ENCODE peak calls at places on chromosomes 6 and 20, in four cellular contexts. One of them, this sample, is unnamed.

GRCh38 chr6:87700729-87701675 is 1.0 kb downstream of the AKIRIN2 start:
- DNase-seq in IMR-90: peak
- DNase-seq in H9: no peak
- DNase-seq in trophoblast cell: peak
- DNase-seq in this sample: peak

GRCh38 chr6:1610497-1611321 is 994 bp downstream of the FOXC1 start:
- DNase-seq in IMR-90: peak
- DNase-seq in H9: no peak
- DNase-seq in trophoblast cell: no peak
- DNase-seq in this sample: no peak

GRCh38 chr6:133568970-133569889 is 319.7 kb upstream of the TCF21 start:
- DNase-seq in H9: peak
- DNase-seq in trophoblast cell: peak
- DNase-seq in IMR-90: peak
- DNase-seq in this sample: no peak

GRCh38 chr20:59317332-59317731 is 16.9 kb downstream of the EDN3 start:
- DNase-seq in H9: no peak
- DNase-seq in IMR-90: no peak
- DNase-seq in trophoblast cell: no peak
- DNase-seq in this sample: no peak

GRCh38 chr20:44079968-44080560 is 106.9 kb downstream of the JPH2 start:
- DNase-seq in trophoblast cell: no peak
- DNase-seq in IMR-90: peak
- DNase-seq in H9: no peak
- DNase-seq in this sample: no peak

GRCh38 chr20:44692932-44693476 is 22.2 kb upstream of the CCN5 start:
- DNase-seq in H9: peak
- DNase-seq in IMR-90: peak
- DNase-seq in trophoblast cell: peak
- DNase-seq in this sample: no peak

GRCh38 chr6:31308050-31308844 is 36.4 kb upstream of the HLA-C start:
- DNase-seq in H9: peak
- DNase-seq in trophoblast cell: peak
- DNase-seq in IMR-90: no peak
- DNase-seq in this sample: no peak

GRCh38 chr6:138509371-138509770 is 10.1 kb upstream of the NHSL1 start:
- DNase-seq in IMR-90: peak
- DNase-seq in H9: no peak
- DNase-seq in trophoblast cell: peak
- DNase-seq in this sample: no peak

GRCh38 chr20:59078231-59078630 is 35.6 kb upstream of the PRELID3B start:
- DNase-seq in trophoblast cell: peak
- DNase-seq in IMR-90: no peak
- DNase-seq in H9: no peak
- DNase-seq in this sample: no peak

GRCh38 chr6:34182751-34183531 is 37.1 kb upstream of the GRM4 start:
- DNase-seq in IMR-90: no peak
- DNase-seq in trophoblast cell: no peak
- DNase-seq in H9: no peak
- DNase-seq in this sample: no peak

GRCh38 chr6:134730013-134730412 is 219.9 kb downstream of the ALDH8A1 start:
- DNase-seq in H9: peak
- DNase-seq in trophoblast cell: no peak
- DNase-seq in IMR-90: no peak
- DNase-seq in this sample: no peak

GRCh38 chr6:96450082-96450759 is 71.4 kb upstream of the UFL1 start:
- DNase-seq in IMR-90: no peak
- DNase-seq in trophoblast cell: no peak
- DNase-seq in H9: no peak
- DNase-seq in this sample: peak

GRCh38 chr6:94769197-94769596 is 808.1 kb upstream of the MANEA start:
- DNase-seq in H9: no peak
- DNase-seq in IMR-90: no peak
- DNase-seq in trophoblast cell: no peak
- DNase-seq in this sample: peak

GRCh38 chr6:108689279-108690161 is 128.8 kb downstream of the FOXO3 start:
- DNase-seq in H9: no peak
- DNase-seq in trophoblast cell: peak
- DNase-seq in IMR-90: peak
- DNase-seq in this sample: no peak

GRCh38 chr20:38927902-38928578 is 1.8 kb downstream of the FAM83D start:
- DNase-seq in IMR-90: no peak
- DNase-seq in trophoblast cell: no peak
- DNase-seq in H9: no peak
- DNase-seq in this sample: no peak

GRCh38 chr6:34671801-34672656 is 24.5 kb downstream of the ILRUN start:
- DNase-seq in IMR-90: peak
- DNase-seq in H9: no peak
- DNase-seq in trophoblast cell: no peak
- DNase-seq in this sample: no peak

GRCh38 chr6:76771076-76771634 is 692.1 kb downstream of the HTR1B start:
- DNase-seq in trophoblast cell: no peak
- DNase-seq in IMR-90: no peak
- DNase-seq in H9: no peak
- DNase-seq in this sample: no peak

GRCh38 chr6:63644668-63645326 is 9.2 kb downstream of the PHF3 start:
- DNase-seq in trophoblast cell: no peak
- DNase-seq in H9: no peak
- DNase-seq in IMR-90: no peak
- DNase-seq in this sample: no peak

GRCh38 chr20:8670900-8671229 is 398.0 kb upstream of the PLCB4 start:
- DNase-seq in H9: no peak
- DNase-seq in trophoblast cell: no peak
- DNase-seq in IMR-90: no peak
- DNase-seq in this sample: no peak

GRCh38 chr6:54935739-54936138 is 89.2 kb downstream of the FAM83B start:
- DNase-seq in trophoblast cell: peak
- DNase-seq in IMR-90: peak
- DNase-seq in H9: no peak
- DNase-seq in this sample: no peak

GRCh38 chr6:76222189-76222588 is 149.7 kb upstream of the IMPG1 start:
- DNase-seq in H9: no peak
- DNase-seq in trophoblast cell: no peak
- DNase-seq in IMR-90: no peak
- DNase-seq in this sample: no peak

GRCh38 chr20:43583982-43584432 is 6.7 kb upstream of the IFT52 start:
- DNase-seq in H9: no peak
- DNase-seq in trophoblast cell: no peak
- DNase-seq in IMR-90: peak
- DNase-seq in this sample: no peak

GRCh38 chr6:68901044-68901443 is 266.0 kb downstream of the ADGRB3 start:
- DNase-seq in IMR-90: no peak
- DNase-seq in H9: no peak
- DNase-seq in trophoblast cell: no peak
- DNase-seq in this sample: no peak

GRCh38 chr6:129889580-129889979 is 28.5 kb upstream of the TMEM244 start:
- DNase-seq in IMR-90: peak
- DNase-seq in H9: no peak
- DNase-seq in trophoblast cell: no peak
- DNase-seq in this sample: no peak

GRCh38 chr6:43927525-43928210 is 157.7 kb downstream of the VEGFA start:
- DNase-seq in trophoblast cell: no peak
- DNase-seq in IMR-90: no peak
- DNase-seq in H9: no peak
- DNase-seq in this sample: no peak

GRCh38 chr6:69865126-69865525 is 1.2 kb upstream of the COL19A1 start:
- DNase-seq in trophoblast cell: no peak
- DNase-seq in H9: no peak
- DNase-seq in IMR-90: peak
- DNase-seq in this sample: no peak

GRCh38 chr6:917296-917695 is 224.4 kb upstream of the EXOC2 start:
- DNase-seq in IMR-90: no peak
- DNase-seq in H9: no peak
- DNase-seq in trophoblast cell: no peak
- DNase-seq in this sample: no peak

GRCh38 chr6:155340464-155341129 is 26.3 kb upstream of the TFB1M start:
- DNase-seq in trophoblast cell: no peak
- DNase-seq in IMR-90: peak
- DNase-seq in H9: peak
- DNase-seq in this sample: no peak

GRCh38 chr6:25366785-25367657 is 87.8 kb downstream of the CARMIL1 start:
- DNase-seq in trophoblast cell: no peak
- DNase-seq in H9: no peak
- DNase-seq in IMR-90: no peak
- DNase-seq in this sample: no peak

GRCh38 chr6:121791396-121792315 is 356.2 kb downstream of the GJA1 start:
- DNase-seq in trophoblast cell: no peak
- DNase-seq in H9: peak
- DNase-seq in IMR-90: no peak
- DNase-seq in this sample: no peak

GRCh38 chr20:59177266-59178250 is 13.9 kb downstream of the ZNF831 start:
- DNase-seq in H9: no peak
- DNase-seq in trophoblast cell: peak
- DNase-seq in IMR-90: no peak
- DNase-seq in this sample: no peak

GRCh38 chr6:151257984-151258445 is 18.2 kb downstream of the AKAP12 start:
- DNase-seq in trophoblast cell: no peak
- DNase-seq in IMR-90: peak
- DNase-seq in H9: no peak
- DNase-seq in this sample: no peak

GRCh38 chr6:31898200-31899011 is 908 bp upstream of the EHMT2 start:
- DNase-seq in H9: peak
- DNase-seq in IMR-90: peak
- DNase-seq in trophoblast cell: no peak
- DNase-seq in this sample: peak

GRCh38 chr6:2578729-2579128 is 172.0 kb downstream of the MYLK4 start:
- DNase-seq in IMR-90: peak
- DNase-seq in trophoblast cell: no peak
- DNase-seq in H9: no peak
- DNase-seq in this sample: no peak

GRCh38 chr20:36823126-36823525 is 49.6 kb upstream of the DSN1 start:
- DNase-seq in trophoblast cell: peak
- DNase-seq in IMR-90: no peak
- DNase-seq in H9: no peak
- DNase-seq in this sample: no peak

GRCh38 chr20:36825374-36826104 is 50.4 kb upstream of the TLDC2 start:
- DNase-seq in trophoblast cell: peak
- DNase-seq in IMR-90: no peak
- DNase-seq in H9: no peak
- DNase-seq in this sample: no peak

GRCh38 chr20:36821964-36822437 is 48.4 kb upstream of the DSN1 start:
- DNase-seq in trophoblast cell: peak
- DNase-seq in H9: no peak
- DNase-seq in IMR-90: no peak
- DNase-seq in this sample: no peak

GRCh38 chr20:36826556-36827244 is 49.2 kb upstream of the TLDC2 start:
- DNase-seq in H9: no peak
- DNase-seq in IMR-90: no peak
- DNase-seq in trophoblast cell: peak
- DNase-seq in this sample: no peak

DNA sequence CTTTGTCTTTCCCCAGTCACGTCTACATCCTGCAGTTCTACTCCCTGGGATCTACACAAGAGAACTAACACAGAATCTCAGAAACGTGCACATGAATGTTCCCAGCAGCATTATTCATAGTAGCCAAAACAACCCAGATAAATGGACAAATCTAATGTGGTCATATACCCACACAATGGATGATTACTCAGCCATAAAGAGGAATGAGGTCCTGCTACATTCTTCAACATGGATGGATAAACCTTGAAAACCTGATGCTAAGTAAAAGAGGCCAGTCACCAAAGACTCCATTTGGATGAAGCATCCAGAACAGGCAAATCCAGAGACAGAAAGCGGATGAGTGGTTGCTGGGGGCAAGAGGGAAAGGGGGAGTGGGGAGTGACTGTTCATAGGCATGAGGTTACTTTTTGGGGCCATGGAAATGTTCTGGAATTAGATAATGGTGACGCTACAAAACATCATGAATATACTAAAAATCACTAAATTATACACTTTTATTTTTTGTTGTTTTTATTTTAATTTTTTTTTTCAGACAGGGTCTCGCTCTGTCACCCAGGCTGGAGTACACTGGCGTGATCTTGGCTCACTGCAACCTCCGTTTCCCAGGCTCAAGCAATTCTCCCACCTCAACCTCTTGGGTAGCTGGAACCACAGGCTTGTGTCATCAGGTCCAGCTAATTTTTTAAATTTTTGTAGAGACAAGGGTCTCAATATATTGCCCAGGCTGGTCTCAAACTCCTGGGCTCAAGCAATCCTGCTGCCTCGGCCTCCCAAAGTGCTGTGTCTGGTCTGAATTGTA is 50.8 kb upstream of the DSN1 start:
- DNase-seq in trophoblast cell: peak
- DNase-seq in H9: no peak
- DNase-seq in IMR-90: peak
- DNase-seq in this sample: no peak
- H2AK5ac ChIP-seq in trophoblast cell: no peak
- H2AK5ac ChIP-seq in H9: no peak
- H2AK5ac ChIP-seq in IMR-90: no peak
- H2AK5ac ChIP-seq in this sample: no peak

GRCh38 chr6:41657131-41658094 is 19.1 kb downstream of the MDFI start:
- DNase-seq in H9: no peak
- DNase-seq in IMR-90: no peak
- DNase-seq in trophoblast cell: no peak
- DNase-seq in this sample: no peak
- H2AK5ac ChIP-seq in H9: no peak
- H2AK5ac ChIP-seq in IMR-90: no peak
- H2AK5ac ChIP-seq in trophoblast cell: peak
- H2AK5ac ChIP-seq in this sample: peak

DNA sequence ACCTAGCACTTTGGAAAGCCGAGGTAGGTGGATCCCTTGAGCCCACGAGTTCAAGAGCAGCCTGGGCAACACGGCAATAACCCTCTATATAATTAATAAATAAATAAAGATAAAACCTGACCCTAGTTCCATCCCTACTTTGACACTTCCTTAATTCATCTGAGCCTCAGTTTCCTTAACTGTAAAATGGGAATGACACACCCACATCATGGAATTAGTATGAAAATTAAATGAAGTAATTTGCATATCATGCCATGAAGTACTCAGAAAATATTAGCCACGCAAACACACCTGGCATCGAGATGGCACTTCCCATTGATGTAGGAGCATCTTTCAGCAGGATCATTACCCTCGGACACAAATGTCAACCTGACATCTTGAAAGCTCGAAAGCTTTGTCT is 19.1 kb downstream of the ZMYND8 start:
- DNase-seq in H9: no peak
- DNase-seq in trophoblast cell: no peak
- DNase-seq in IMR-90: no peak
- DNase-seq in this sample: no peak
- H2AK5ac ChIP-seq in H9: no peak
- H2AK5ac ChIP-seq in trophoblast cell: no peak
- H2AK5ac ChIP-seq in IMR-90: peak
- H2AK5ac ChIP-seq in this sample: no peak

GRCh38 chr6:168890306-168890995 is 363.2 kb downstream of the THBS2 start:
- DNase-seq in H9: no peak
- DNase-seq in trophoblast cell: no peak
- DNase-seq in IMR-90: no peak
- DNase-seq in this sample: no peak

GRCh38 chr6:168901076-168901475 is 352.6 kb downstream of the THBS2 start:
- DNase-seq in IMR-90: no peak
- DNase-seq in H9: no peak
- DNase-seq in trophoblast cell: no peak
- DNase-seq in this sample: no peak

GRCh38 chr6:168892031-168892430 is 361.6 kb downstream of the THBS2 start:
- DNase-seq in IMR-90: no peak
- DNase-seq in trophoblast cell: no peak
- DNase-seq in H9: no peak
- DNase-seq in this sample: no peak

GRCh38 chr6:168896321-168896720 is 357.3 kb downstream of the THBS2 start:
- DNase-seq in IMR-90: no peak
- DNase-seq in trophoblast cell: no peak
- DNase-seq in H9: no peak
- DNase-seq in this sample: no peak

GRCh38 chr6:168895102-168895812 is 358.4 kb downstream of the THBS2 start:
- DNase-seq in IMR-90: peak
- DNase-seq in H9: peak
- DNase-seq in trophoblast cell: peak
- DNase-seq in this sample: peak
- H2AK5ac ChIP-seq in IMR-90: no peak
- H2AK5ac ChIP-seq in H9: no peak
- H2AK5ac ChIP-seq in trophoblast cell: no peak
- H2AK5ac ChIP-seq in this sample: no peak

This sample was measured in neuronal stem cell.